ENCODE peak calls at places on chromosomes 11 and 22, in six cellular contexts. E is Daoy; F is stimulated activated CD8-positive, alpha-beta memory T cell treated with anti-CD3 and anti-CD28 coated beads, Interleukin-15, amount 100 ng/mL, for 4 hours; I is renal cortical epithelial cell; R is cardiac fibroblast; Y is stimulated activated CD4-positive, alpha-beta T cell treated with anti-CD3 and anti-CD28 coated beads, Interleukin-15, amount 100 ng/mL, for 1 hour. Z is an unnamed sample.

GRCh38 chr11:120912504-120912903 is 111.4 kb upstream of the TBCEL start:
- DNase-seq in E (peak; percentile 21), F (no peak), I (peak; percentile 61), R (peak; percentile 53), Y (no peak), Z (peak; percentile 9)

GRCh38 chr22:37240941-37241320 is 3.1 kb downstream of the RAC2 start:
- DNase-seq in E (no peak), F (no peak), I (no peak), R (no peak), Y (no peak), Z (no peak)

GRCh38 chr11:35348898-35349687 is 70.3 kb downstream of the SLC1A2 start:
- DNase-seq in E (no peak), F (no peak), I (no peak), R (no peak), Y (no peak), Z (no peak)

GRCh38 chr11:9039194-9039593 is 35.4 kb upstream of the NRIP3 start:
- DNase-seq in E (peak; percentile 40), F (no peak), I (peak; percentile 96), R (peak; percentile 29), Y (no peak), Z (peak; percentile 69)

GRCh38 chr11:121603316-121603715 is 150.5 kb upstream of the SORL1-AS1 start:
- DNase-seq in E (no peak), F (no peak), I (no peak), R (no peak), Y (no peak), Z (no peak)

GRCh38 chr22:47091241-47091691 is 328.8 kb downstream of the TBC1D22A start:
- DNase-seq in E (no peak), F (no peak), I (no peak), R (peak; percentile 36), Y (no peak), Z (no peak)

GRCh38 chr22:25134028-25134427 is 65.6 kb upstream of the CRYBB3 start:
- DNase-seq in E (peak; percentile 10), F (no peak), I (peak; percentile 85), R (no peak), Y (no peak), Z (no peak)

GRCh38 chr22:36008565-36008964 is 20.1 kb downstream of the RBFOX2 start:
- DNase-seq in E (no peak), F (no peak), I (no peak), R (no peak), Y (no peak), Z (no peak)

GRCh38 chr22:27213291-27213690 is 555.9 kb downstream of the MIAT start:
- DNase-seq in E (peak; percentile 41), F (no peak), I (no peak), R (no peak), Y (no peak), Z (peak; percentile 30)

GRCh38 chr11:86625544-86625943 is 46.9 kb downstream of the ME3 start:
- DNase-seq in E (no peak), F (no peak), I (peak; percentile 51), R (no peak), Y (no peak), Z (no peak)

GRCh38 chr22:27377901-27378300 is 423.7 kb downstream of the MN1 start:
- DNase-seq in E (peak; percentile 70), F (no peak), I (peak; percentile 18), R (no peak), Y (no peak), Z (peak; percentile 46)

GRCh38 chr11:6608011-6608410 is 4.0 kb downstream of the TAF10 start:
- DNase-seq in E (no peak), F (no peak), I (no peak), R (no peak), Y (no peak), Z (no peak)

GRCh38 chr22:39439170-39439569 is 17.6 kb upstream of the MGAT3 start:
- DNase-seq in E (peak; percentile 54), F (no peak), I (no peak), R (peak; percentile 70), Y (no peak), Z (peak; percentile 26)

GRCh38 chr11:82823635-82824614 is 76.3 kb downstream of the PRCP start:
- DNase-seq in E (no peak), F (no peak), I (peak; percentile 53), R (peak; percentile 1), Y (no peak), Z (no peak)

GRCh38 chr11:106399075-106399500 is 321.6 kb downstream of the AASDHPPT start:
- DNase-seq in E (peak; percentile 93), F (no peak), I (peak; percentile 99), R (peak; percentile 98), Y (no peak), Z (peak; percentile 97)

GRCh38 chr11:23406131-23406819 is 546.0 kb upstream of the CCDC179 start:
- DNase-seq in E (no peak), F (no peak), I (no peak), R (no peak), Y (no peak), Z (no peak)

GRCh38 chr11:62108971-62109391 is 14.8 kb upstream of the INCENP start:
- DNase-seq in E (peak; percentile 28), F (no peak), I (peak; percentile 79), R (peak; percentile 65), Y (no peak), Z (peak; percentile 13)

GRCh38 chr11:68471360-68472340 is 11.1 kb downstream of the PPP6R3 start:
- DNase-seq in E (peak; percentile 89), F (no peak), I (peak; percentile 81), R (peak; percentile 89), Y (no peak), Z (peak; percentile 80)

GRCh38 chr11:11252403-11252802 is 100.6 kb downstream of the CSNK2A3 start:
- DNase-seq in E (no peak), F (no peak), I (no peak), R (no peak), Y (no peak), Z (no peak)